ENCODE peak calls at places on chromosomes 7 and 10, in ten cellular contexts. One of them, this sample, is unnamed.

GRCh38 chr10:89889610-89890009 is 188.2 kb downstream of the KIF20B start:
- DNase-seq in brain microvascular endothelial cell: no peak
- DNase-seq in neural progenitor cell: peak
- DNase-seq in testis: no peak
- DNase-seq in A549: no peak
- DNase-seq in B cell: no peak
- DNase-seq in fibroblast of mammary gland: no peak
- DNase-seq in cardiac muscle cell: no peak
- DNase-seq in spleen: no peak
- DNase-seq in AG04450: no peak
- DNase-seq in this sample: no peak

GRCh38 chr7:143391462-143392404 is 10.6 kb downstream of the ZYX start:
- DNase-seq in neural progenitor cell: no peak
- DNase-seq in testis: peak
- DNase-seq in cardiac muscle cell: no peak
- DNase-seq in fibroblast of mammary gland: peak
- DNase-seq in spleen: no peak
- DNase-seq in A549: no peak
- DNase-seq in AG04450: peak
- DNase-seq in B cell: no peak
- DNase-seq in brain microvascular endothelial cell: peak
- DNase-seq in this sample: peak

GRCh38 chr7:23076774-23077173 is 28.8 kb upstream of the KLHL7 start:
- DNase-seq in spleen: no peak
- DNase-seq in A549: no peak
- DNase-seq in brain microvascular endothelial cell: no peak
- DNase-seq in neural progenitor cell: no peak
- DNase-seq in fibroblast of mammary gland: no peak
- DNase-seq in AG04450: no peak
- DNase-seq in cardiac muscle cell: no peak
- DNase-seq in testis: no peak
- DNase-seq in B cell: no peak
- DNase-seq in this sample: no peak

GRCh38 chr10:79473511-79474095 is 28.2 kb upstream of the ZCCHC24 start:
- DNase-seq in brain microvascular endothelial cell: no peak
- DNase-seq in cardiac muscle cell: no peak
- DNase-seq in testis: no peak
- DNase-seq in A549: no peak
- DNase-seq in B cell: no peak
- DNase-seq in neural progenitor cell: no peak
- DNase-seq in spleen: no peak
- DNase-seq in AG04450: no peak
- DNase-seq in fibroblast of mammary gland: no peak
- DNase-seq in this sample: no peak

GRCh38 chr10:4704034-4704545 is 121.9 kb upstream of the AKR1E2 start:
- DNase-seq in cardiac muscle cell: no peak
- DNase-seq in B cell: no peak
- DNase-seq in AG04450: no peak
- DNase-seq in fibroblast of mammary gland: peak
- DNase-seq in spleen: no peak
- DNase-seq in neural progenitor cell: no peak
- DNase-seq in A549: peak
- DNase-seq in testis: no peak
- DNase-seq in brain microvascular endothelial cell: peak
- DNase-seq in this sample: peak

GRCh38 chr7:39664585-39664984 is 41.2 kb downstream of the RALA start:
- DNase-seq in cardiac muscle cell: no peak
- DNase-seq in brain microvascular endothelial cell: no peak
- DNase-seq in A549: no peak
- DNase-seq in spleen: no peak
- DNase-seq in testis: no peak
- DNase-seq in AG04450: no peak
- DNase-seq in neural progenitor cell: no peak
- DNase-seq in B cell: no peak
- DNase-seq in fibroblast of mammary gland: no peak
- DNase-seq in this sample: no peak

GRCh38 chr10:130179640-130180039 is 43.4 kb downstream of the GLRX3 start:
- DNase-seq in testis: peak
- DNase-seq in spleen: no peak
- DNase-seq in A549: peak
- DNase-seq in AG04450: peak
- DNase-seq in neural progenitor cell: peak
- DNase-seq in brain microvascular endothelial cell: peak
- DNase-seq in cardiac muscle cell: peak
- DNase-seq in fibroblast of mammary gland: peak
- DNase-seq in B cell: no peak
- DNase-seq in this sample: peak

GRCh38 chr7:4665661-4666060 is 16.4 kb upstream of the FOXK1 start:
- DNase-seq in neural progenitor cell: no peak
- DNase-seq in fibroblast of mammary gland: peak
- DNase-seq in spleen: no peak
- DNase-seq in brain microvascular endothelial cell: peak
- DNase-seq in testis: no peak
- DNase-seq in B cell: no peak
- DNase-seq in AG04450: peak
- DNase-seq in A549: no peak
- DNase-seq in cardiac muscle cell: no peak
- DNase-seq in this sample: peak

GRCh38 chr10:6236349-6237188 is 33.8 kb downstream of the PFKFB3 start:
- DNase-seq in A549: no peak
- DNase-seq in AG04450: no peak
- DNase-seq in cardiac muscle cell: no peak
- DNase-seq in spleen: no peak
- DNase-seq in fibroblast of mammary gland: no peak
- DNase-seq in brain microvascular endothelial cell: peak
- DNase-seq in B cell: no peak
- DNase-seq in neural progenitor cell: no peak
- DNase-seq in testis: no peak
- DNase-seq in this sample: no peak

GRCh38 chr10:113523071-113523470 is 29.8 kb upstream of the HABP2 start:
- DNase-seq in cardiac muscle cell: no peak
- DNase-seq in spleen: no peak
- DNase-seq in neural progenitor cell: no peak
- DNase-seq in AG04450: no peak
- DNase-seq in fibroblast of mammary gland: no peak
- DNase-seq in B cell: no peak
- DNase-seq in testis: peak
- DNase-seq in A549: no peak
- DNase-seq in brain microvascular endothelial cell: no peak
- DNase-seq in this sample: no peak

GRCh38 chr10:97356318-97356914 is 21.9 kb upstream of the FRAT2 start:
- DNase-seq in AG04450: no peak
- DNase-seq in neural progenitor cell: no peak
- DNase-seq in testis: no peak
- DNase-seq in fibroblast of mammary gland: peak
- DNase-seq in brain microvascular endothelial cell: no peak
- DNase-seq in cardiac muscle cell: no peak
- DNase-seq in B cell: no peak
- DNase-seq in spleen: peak
- DNase-seq in A549: no peak
- DNase-seq in this sample: no peak

GRCh38 chr7:127978421-127978820 is 52.8 kb downstream of the LRRC4 start:
- DNase-seq in testis: no peak
- DNase-seq in A549: no peak
- DNase-seq in AG04450: no peak
- DNase-seq in spleen: no peak
- DNase-seq in brain microvascular endothelial cell: no peak
- DNase-seq in B cell: no peak
- DNase-seq in neural progenitor cell: no peak
- DNase-seq in fibroblast of mammary gland: no peak
- DNase-seq in cardiac muscle cell: no peak
- DNase-seq in this sample: peak

GRCh38 chr7:147981072-147981813 is 609.3 kb upstream of the C7orf33 start:
- DNase-seq in AG04450: no peak
- DNase-seq in brain microvascular endothelial cell: no peak
- DNase-seq in cardiac muscle cell: peak
- DNase-seq in neural progenitor cell: no peak
- DNase-seq in testis: no peak
- DNase-seq in A549: no peak
- DNase-seq in spleen: no peak
- DNase-seq in fibroblast of mammary gland: no peak
- DNase-seq in B cell: no peak
- DNase-seq in this sample: no peak

GRCh38 chr10:70587045-70587658 is 15.4 kb downstream of the PRF1 start:
- DNase-seq in fibroblast of mammary gland: no peak
- DNase-seq in cardiac muscle cell: no peak
- DNase-seq in B cell: no peak
- DNase-seq in testis: no peak
- DNase-seq in AG04450: no peak
- DNase-seq in spleen: no peak
- DNase-seq in A549: no peak
- DNase-seq in brain microvascular endothelial cell: no peak
- DNase-seq in neural progenitor cell: no peak
- DNase-seq in this sample: no peak

GRCh38 chr10:95454356-95454755 is 106.8 kb downstream of the SORBS1 start:
- DNase-seq in cardiac muscle cell: no peak
- DNase-seq in AG04450: no peak
- DNase-seq in B cell: no peak
- DNase-seq in fibroblast of mammary gland: no peak
- DNase-seq in A549: no peak
- DNase-seq in brain microvascular endothelial cell: no peak
- DNase-seq in neural progenitor cell: no peak
- DNase-seq in testis: no peak
- DNase-seq in spleen: no peak
- DNase-seq in this sample: no peak

DNA sequence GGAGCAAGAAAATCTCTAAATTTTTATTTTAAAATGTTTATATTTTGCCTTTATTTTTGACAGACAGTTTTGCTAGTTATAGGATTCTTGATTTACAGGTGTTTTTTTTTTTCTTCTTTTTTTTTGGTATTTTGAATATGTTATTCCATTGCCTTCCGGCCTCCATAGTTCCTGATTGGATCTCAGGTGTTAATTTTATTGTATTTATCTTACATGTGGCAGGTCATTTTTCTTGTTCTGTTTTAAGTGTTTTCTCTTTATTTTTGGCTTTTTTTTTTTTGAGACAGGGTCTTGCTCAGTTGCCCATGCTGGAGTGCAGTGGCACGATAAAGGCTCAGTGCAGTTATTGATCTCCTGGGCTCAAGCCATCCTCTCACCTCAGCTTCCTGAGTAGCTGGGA is 73.9 kb downstream of the MLLT10 start:
- DNase-seq in fibroblast of mammary gland: no peak
- DNase-seq in AG04450: no peak
- DNase-seq in A549: no peak
- DNase-seq in neural progenitor cell: no peak
- DNase-seq in cardiac muscle cell: no peak
- DNase-seq in spleen: no peak
- DNase-seq in testis: no peak
- DNase-seq in B cell: no peak
- DNase-seq in brain microvascular endothelial cell: no peak
- DNase-seq in this sample: no peak
- TF ChIP-seq CTCF in fibroblast of mammary gland: no peak
- TF ChIP-seq CTCF in AG04450: no peak
- TF ChIP-seq CTCF in A549: no peak
- TF ChIP-seq CTCF in neural progenitor cell: no peak
- TF ChIP-seq CTCF in cardiac muscle cell: no peak
- TF ChIP-seq CTCF in spleen: no peak
- TF ChIP-seq CTCF in testis: no peak
- TF ChIP-seq CTCF in B cell: no peak
- TF ChIP-seq CTCF in brain microvascular endothelial cell: no peak
- TF ChIP-seq CTCF in this sample: no peak

DNA sequence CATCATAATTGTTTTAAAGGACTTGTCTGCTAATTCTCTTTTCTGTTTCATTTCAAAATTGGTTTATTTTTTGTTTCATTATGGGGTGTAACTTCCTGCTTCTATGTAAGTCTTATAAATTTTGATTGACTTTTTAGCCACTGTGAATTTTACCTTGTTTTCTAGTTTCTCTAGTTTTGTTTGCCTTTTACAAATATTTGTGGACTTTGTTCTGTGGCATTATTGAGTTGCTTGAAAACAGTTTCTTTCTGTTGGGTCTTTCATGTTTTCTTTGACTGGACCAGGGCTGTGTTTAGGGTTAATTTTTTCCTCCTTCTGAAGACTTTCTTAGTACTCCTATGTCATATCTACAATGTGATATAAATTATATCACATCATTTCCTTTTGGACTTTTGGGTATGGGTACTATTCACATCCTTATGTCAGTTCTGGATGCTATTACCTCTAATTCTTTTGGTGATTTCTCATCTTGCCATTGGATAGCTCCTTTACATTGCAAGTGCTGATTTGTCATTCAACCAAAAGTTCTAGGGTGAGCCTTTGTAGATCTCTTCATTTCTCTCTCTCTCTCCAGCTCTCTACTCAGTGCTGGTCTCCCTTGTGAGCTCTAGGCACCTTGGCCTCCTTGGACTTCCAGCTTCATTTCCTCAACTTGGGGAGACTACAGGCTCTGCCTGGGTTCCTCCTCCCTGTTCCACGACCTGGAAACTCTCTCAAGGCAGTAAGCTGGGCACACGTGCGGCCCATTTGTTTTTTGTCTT is 36.9 kb downstream of the MLLT10 start:
- DNase-seq in fibroblast of mammary gland: no peak
- DNase-seq in cardiac muscle cell: no peak
- DNase-seq in neural progenitor cell: no peak
- DNase-seq in testis: no peak
- DNase-seq in AG04450: no peak
- DNase-seq in B cell: no peak
- DNase-seq in A549: no peak
- DNase-seq in spleen: no peak
- DNase-seq in brain microvascular endothelial cell: no peak
- DNase-seq in this sample: no peak
- TF ChIP-seq CTCF in fibroblast of mammary gland: no peak
- TF ChIP-seq CTCF in cardiac muscle cell: no peak
- TF ChIP-seq CTCF in neural progenitor cell: no peak
- TF ChIP-seq CTCF in testis: no peak
- TF ChIP-seq CTCF in AG04450: no peak
- TF ChIP-seq CTCF in B cell: no peak
- TF ChIP-seq CTCF in A549: no peak
- TF ChIP-seq CTCF in spleen: no peak
- TF ChIP-seq CTCF in brain microvascular endothelial cell: no peak
- TF ChIP-seq CTCF in this sample: no peak

DNA sequence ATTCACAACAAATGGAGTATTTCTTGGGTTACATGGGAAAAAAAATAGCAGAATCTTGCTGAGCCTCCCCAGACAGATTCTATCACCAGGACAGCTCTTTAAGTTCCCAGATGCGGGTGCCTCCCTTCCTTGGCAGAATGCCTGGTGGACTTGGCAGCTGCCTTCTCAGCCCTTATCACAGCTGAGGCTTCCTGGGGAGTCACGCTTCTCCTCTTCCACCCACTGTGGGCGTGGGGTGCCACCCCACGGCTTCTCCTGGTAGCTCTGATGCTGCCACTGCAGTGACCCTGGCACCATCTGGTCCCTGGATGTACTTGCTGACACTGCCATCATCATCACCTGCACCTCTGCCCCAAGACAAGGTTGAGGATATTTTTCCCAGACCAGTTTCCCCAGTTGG is 16.2 kb upstream of the NME8 start:
- DNase-seq in brain microvascular endothelial cell: peak
- DNase-seq in spleen: peak
- DNase-seq in testis: peak
- DNase-seq in fibroblast of mammary gland: peak
- DNase-seq in cardiac muscle cell: no peak
- DNase-seq in AG04450: no peak
- DNase-seq in B cell: no peak
- DNase-seq in A549: peak
- DNase-seq in neural progenitor cell: no peak
- DNase-seq in this sample: peak
- TF ChIP-seq CTCF in brain microvascular endothelial cell: no peak
- TF ChIP-seq CTCF in spleen: peak
- TF ChIP-seq CTCF in testis: peak
- TF ChIP-seq CTCF in fibroblast of mammary gland: no peak
- TF ChIP-seq CTCF in cardiac muscle cell: peak
- TF ChIP-seq CTCF in AG04450: no peak
- TF ChIP-seq CTCF in B cell: peak
- TF ChIP-seq CTCF in A549: peak
- TF ChIP-seq CTCF in neural progenitor cell: no peak
- TF ChIP-seq CTCF in this sample: no peak

GRCh38 chr7:45111298-45112223 is at the start of gene TBRG4:
- DNase-seq in AG04450: peak
- DNase-seq in B cell: peak
- DNase-seq in fibroblast of mammary gland: peak
- DNase-seq in testis: peak
- DNase-seq in A549: peak
- DNase-seq in cardiac muscle cell: peak
- DNase-seq in brain microvascular endothelial cell: peak
- DNase-seq in neural progenitor cell: peak
- DNase-seq in spleen: peak
- DNase-seq in this sample: peak
- TF ChIP-seq CTCF in AG04450: peak
- TF ChIP-seq CTCF in B cell: no peak
- TF ChIP-seq CTCF in fibroblast of mammary gland: peak
- TF ChIP-seq CTCF in testis: peak
- TF ChIP-seq CTCF in A549: peak
- TF ChIP-seq CTCF in cardiac muscle cell: peak
- TF ChIP-seq CTCF in brain microvascular endothelial cell: peak
- TF ChIP-seq CTCF in neural progenitor cell: peak
- TF ChIP-seq CTCF in spleen: no peak
- TF ChIP-seq CTCF in this sample: peak